ENCODE peak calls at places on chromosomes 3 and 15, in six cellular contexts. G is IMR-90, B is right cardiac atrium, I is neural progenitor cell, R is lung, L is HL-60. J is an unnamed sample.
A peak's percentile ranks its signal among the peaks of the same experiment; 100 is the strongest.

GRCh38 chr15:76935620-76936019 is 4.1 kb downstream of the RCN2 start:
- DNase-seq in G (no peak), B (no peak), I (peak; percentile 36), R (no peak), L (no peak), J (no peak)

GRCh38 chr3:55897573-55898224 is 410.6 kb upstream of the WNT5A start:
- DNase-seq in G (peak; percentile 21), B (no peak), I (peak; percentile 57), R (no peak), L (no peak), J (no peak)

GRCh38 chr3:152399374-152399773 is 130.6 kb downstream of the MBNL1 start:
- DNase-seq in G (peak; percentile 76), B (no peak), I (no peak), R (no peak), L (no peak), J (no peak)

GRCh38 chr3:126347543-126348161 is 9.6 kb downstream of the KLF15 start:
- DNase-seq in G (no peak), B (peak; percentile 5), I (no peak), R (no peak), L (no peak), J (no peak)

GRCh38 chr15:93072011-93072410 is 17.0 kb downstream of the RGMA start:
- DNase-seq in G (peak; percentile 14), B (no peak), I (peak; percentile 51), R (no peak), L (no peak), J (no peak)

GRCh38 chr3:161171113-161171512 is 50.0 kb upstream of the NMD3 start:
- DNase-seq in G (peak; percentile 72), B (peak; percentile 78), I (no peak), R (no peak), L (no peak), J (peak; percentile 38)

GRCh38 chr3:192879346-192880031 is 38.2 kb downstream of the MB21D2 start:
- DNase-seq in G (peak; percentile 96), B (no peak), I (peak; percentile 57), R (no peak), L (no peak), J (peak; percentile 97)

GRCh38 chr15:78944669-78945407 is at the start of gene CTSH:
- DNase-seq in G (peak; percentile 17), B (peak; percentile 80), I (peak; percentile 91), R (peak; percentile 90), L (peak; percentile 16), J (no peak)

GRCh38 chr15:66237513-66238235 is 15.9 kb downstream of the MEGF11 start:
- DNase-seq in G (no peak), B (no peak), I (no peak), R (no peak), L (no peak), J (no peak)
- H3K27me3 ChIP-seq in G (peaks cover 41% of the 10 kb centered on the region), B (no peaks in the 10 kb centered on the region), I (no peaks in the 10 kb centered on the region), R (no peaks in the 10 kb centered on the region), L (no peaks in the 10 kb centered on the region), J (peaks cover 10% of the 10 kb centered on the region)

GRCh38 chr3:98209244-98209643 is 42.7 kb downstream of the OR5H15 start:
- DNase-seq in G (no peak), B (no peak), I (no peak), R (no peak), L (no peak), J (no peak)
- H3K27me3 ChIP-seq in G (no peaks in the 10 kb centered on the region), B (no peaks in the 10 kb centered on the region), I (no peaks in the 10 kb centered on the region), R (no peaks in the 10 kb centered on the region), L (no peaks in the 10 kb centered on the region), J (no peaks in the 10 kb centered on the region)

DNA sequence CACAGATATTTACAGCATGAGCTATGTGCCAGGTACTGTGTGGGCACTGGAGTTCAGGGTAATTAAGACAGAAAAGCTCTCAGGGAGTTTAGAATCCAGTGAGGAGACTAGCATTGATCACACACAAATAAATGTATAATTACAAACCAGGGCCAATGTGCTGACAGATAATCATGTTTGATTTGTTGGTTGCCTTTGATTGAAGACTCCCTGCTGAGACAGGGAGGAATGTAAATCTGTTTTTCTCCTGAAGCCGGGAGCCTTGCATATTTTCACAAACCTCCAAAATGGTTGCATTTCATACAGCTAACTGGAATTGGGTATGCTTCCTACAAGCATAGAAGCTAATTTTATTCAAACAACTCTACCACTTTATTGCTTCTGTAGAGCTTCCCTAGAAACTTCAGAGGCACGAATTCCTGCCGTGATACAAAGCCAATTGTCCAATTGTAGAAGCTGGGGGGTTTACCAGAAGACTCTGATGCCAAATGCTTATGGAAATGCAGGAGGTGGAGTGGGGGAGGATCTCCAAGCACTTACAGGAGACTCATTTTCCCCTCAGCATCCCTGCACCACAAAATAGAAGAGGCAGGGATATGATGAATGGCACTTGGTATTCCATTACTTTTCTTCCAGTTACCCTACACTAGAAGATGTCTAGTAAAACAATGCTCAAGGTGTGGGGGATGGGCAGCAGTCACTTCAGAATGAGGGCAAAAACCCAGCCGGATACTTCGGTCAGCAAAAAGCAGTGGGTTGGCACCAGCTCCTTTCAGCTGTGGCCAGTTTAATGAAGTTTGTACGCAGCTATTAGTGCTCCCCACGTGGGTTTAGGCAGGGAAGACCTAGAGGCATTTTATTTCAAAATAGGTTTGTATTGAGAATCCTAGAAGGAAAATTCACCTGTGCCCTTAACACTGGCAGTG is 11.3 kb upstream of the MEX3B start:
- DNase-seq in G (no peak), B (no peak), I (peak; percentile 45), R (no peak), L (no peak), J (no peak)
- H3K27me3 ChIP-seq in G (peaks cover 36% of the 10 kb centered on the region), B (no peaks in the 10 kb centered on the region), I (peaks cover 48% of the 10 kb centered on the region), R (no peaks in the 10 kb centered on the region), L (no peaks in the 10 kb centered on the region), J (peaks cover 20% of the 10 kb centered on the region)

GRCh38 chr3:25428003-25428861 is at the start of gene RARB:
- DNase-seq in G (peak; percentile 81), B (peak; percentile 71), I (peak; percentile 73), R (peak; percentile 75), L (peak; percentile 69), J (peak; percentile 81)

GRCh38 chr3:25429960-25430941 is 2.2 kb downstream of the RARB start:
- DNase-seq in G (peak; percentile 5), B (no peak), I (no peak), R (no peak), L (no peak), J (no peak)

GRCh38 chr3:25428950-25429349 is 887 bp downstream of the RARB start:
- DNase-seq in G (no peak), B (no peak), I (no peak), R (no peak), L (no peak), J (no peak)

GRCh38 chr3:25430942-25431570 is 3.0 kb downstream of the RARB start:
- DNase-seq in G (no peak), B (no peak), I (no peak), R (no peak), L (no peak), J (no peak)

DNA sequence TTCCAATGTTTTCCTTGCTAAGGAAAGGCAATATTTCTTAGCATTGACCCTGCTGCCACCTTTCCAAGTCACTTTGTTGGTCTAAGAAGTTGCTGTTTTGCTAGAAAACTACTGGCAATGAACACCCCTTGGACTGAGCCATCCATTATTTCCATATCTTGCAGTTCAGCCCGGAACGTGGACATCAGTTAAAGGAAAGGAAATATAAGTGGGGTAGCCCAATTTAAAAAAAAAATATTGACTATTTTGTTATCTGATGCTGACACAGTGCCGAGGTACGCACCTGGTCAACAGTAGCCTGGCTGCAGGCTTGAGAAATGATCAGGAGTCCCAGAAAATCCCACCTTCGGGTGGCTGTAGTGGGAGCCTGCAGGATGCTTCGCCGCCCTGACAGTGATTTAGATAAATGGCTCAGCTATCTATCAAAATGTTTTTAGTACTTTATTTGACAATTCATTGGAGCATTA is 1.4 kb downstream of the RARB start:
- DNase-seq in G (no peak), B (no peak), I (no peak), R (no peak), L (no peak), J (no peak)
- H3K27me3 ChIP-seq in G (peaks cover 25% of the 10 kb centered on the region), B (no peaks in the 10 kb centered on the region), I (peaks cover 9% of the 10 kb centered on the region), R (no peaks in the 10 kb centered on the region), L (peaks cover 27% of the 10 kb centered on the region), J (no peaks in the 10 kb centered on the region)

GRCh38 chr3:13079510-13079909 is 6.3 kb upstream of the IQSEC1 start:
- DNase-seq in G (no peak), B (no peak), I (no peak), R (no peak), L (no peak), J (no peak)

GRCh38 chr3:13079051-13079450 is 5.8 kb upstream of the IQSEC1 start:
- DNase-seq in G (no peak), B (no peak), I (no peak), R (no peak), L (no peak), J (no peak)

GRCh38 chr3:13076255-13076654 is 3.0 kb upstream of the IQSEC1 start:
- DNase-seq in G (no peak), B (no peak), I (no peak), R (no peak), L (no peak), J (no peak)

GRCh38 chr3:13078158-13078905 is 5.1 kb upstream of the IQSEC1 start:
- DNase-seq in G (no peak), B (no peak), I (no peak), R (no peak), L (no peak), J (no peak)

GRCh38 chr3:13077431-13078157 is 4.4 kb upstream of the IQSEC1 start:
- DNase-seq in G (no peak), B (no peak), I (no peak), R (no peak), L (no peak), J (no peak)
- H3K27me3 ChIP-seq in G (peaks cover 78% of the 10 kb centered on the region), B (no peaks in the 10 kb centered on the region), I (peaks cover 52% of the 10 kb centered on the region), R (peaks cover 9% of the 10 kb centered on the region), L (peaks cover 14% of the 10 kb centered on the region), J (peaks cover 34% of the 10 kb centered on the region)

DNA sequence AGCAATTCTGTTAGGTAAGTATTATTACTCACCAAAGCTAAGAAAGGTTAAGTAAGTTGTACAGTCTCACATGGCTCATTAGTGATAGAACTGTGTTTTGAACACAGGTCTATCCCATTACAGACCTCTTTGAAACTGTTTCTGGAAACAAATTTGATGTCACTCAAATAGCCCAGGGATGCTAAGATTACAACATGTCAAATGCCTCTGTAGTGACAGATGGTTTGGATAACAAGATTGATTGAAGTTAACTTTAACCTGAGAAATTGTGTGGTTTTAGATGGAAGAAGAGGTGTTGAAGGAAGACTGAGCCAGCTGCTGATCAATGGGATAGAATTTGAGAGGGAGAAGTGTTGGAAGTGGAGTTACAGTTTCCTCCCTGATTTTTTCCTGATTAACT is 72.5 kb downstream of the SYN2 start:
- DNase-seq in G (no peak), B (no peak), I (no peak), R (no peak), L (no peak), J (no peak)
- H3K27me3 ChIP-seq in G (no peaks in the 10 kb centered on the region), B (no peaks in the 10 kb centered on the region), I (no peaks in the 10 kb centered on the region), R (no peaks in the 10 kb centered on the region), L (peaks cover 14% of the 10 kb centered on the region), J (no peaks in the 10 kb centered on the region)

DNA sequence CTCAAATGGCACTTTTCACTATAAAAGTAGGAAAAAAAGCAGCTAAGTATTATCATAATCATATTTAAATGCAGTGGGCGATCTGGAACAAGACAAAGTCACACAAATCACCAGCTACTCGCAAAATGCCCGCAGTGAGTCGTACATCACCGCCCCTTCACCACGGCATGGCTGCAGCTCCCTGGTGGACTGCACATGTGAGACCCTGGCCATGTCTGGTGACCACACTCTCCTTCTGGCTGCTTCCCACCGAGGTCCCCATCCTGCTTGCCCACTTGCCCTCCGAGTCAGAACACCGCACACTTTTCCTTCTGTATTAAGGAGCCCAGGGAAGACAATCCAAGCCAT is 38.6 kb downstream of the ACAA1 start:
- DNase-seq in G (no peak), B (no peak), I (no peak), R (no peak), L (no peak), J (no peak)
- H3K27me3 ChIP-seq in G (peaks cover 65% of the 10 kb centered on the region), B (no peaks in the 10 kb centered on the region), I (no peaks in the 10 kb centered on the region), R (no peaks in the 10 kb centered on the region), L (no peaks in the 10 kb centered on the region), J (peaks cover 34% of the 10 kb centered on the region)

J was measured in BJ.